ENCODE peak calls at places on chromosomes 7 and 10, in five cellular contexts. One of them, this sample, is unnamed.
A peak's percentile ranks its signal among the peaks of the same experiment; 100 is the strongest.

GRCh38 chr7:108455833-108456677 is at the start of gene NRCAM:
- DNase-seq in left lung: peak; percentile 44
- DNase-seq in HL-60: peak; percentile 35
- DNase-seq in AG04450: no peak
- DNase-seq in pancreas: peak; percentile 90
- DNase-seq in this sample: no peak

GRCh38 chr10:70348228-70348850 is 34.1 kb downstream of the LRRC20 start:
- DNase-seq in left lung: no peak
- DNase-seq in HL-60: peak; percentile 47
- DNase-seq in AG04450: no peak
- DNase-seq in pancreas: peak; percentile 69
- DNase-seq in this sample: no peak

GRCh38 chr7:111436608-111437007 is 125.7 kb downstream of the IMMP2L start:
- DNase-seq in left lung: no peak
- DNase-seq in HL-60: no peak
- DNase-seq in AG04450: no peak
- DNase-seq in pancreas: no peak
- DNase-seq in this sample: no peak

GRCh38 chr10:53422223-53422888 is 649.8 kb upstream of the MBL2 start:
- DNase-seq in left lung: no peak
- DNase-seq in HL-60: no peak
- DNase-seq in AG04450: no peak
- DNase-seq in pancreas: no peak
- DNase-seq in this sample: no peak

GRCh38 chr10:34732926-34733325 is 82.2 kb downstream of the PARD3 start:
- DNase-seq in left lung: no peak
- DNase-seq in HL-60: no peak
- DNase-seq in AG04450: no peak
- DNase-seq in pancreas: no peak
- DNase-seq in this sample: no peak

GRCh38 chr7:141053626-141054025 is 20.2 kb upstream of the TMEM178B start:
- DNase-seq in left lung: no peak
- DNase-seq in HL-60: no peak
- DNase-seq in AG04450: no peak
- DNase-seq in pancreas: no peak
- DNase-seq in this sample: no peak

GRCh38 chr10:29840516-29841276 is 205.9 kb upstream of the SVIL start:
- DNase-seq in left lung: no peak
- DNase-seq in HL-60: no peak
- DNase-seq in AG04450: no peak
- DNase-seq in pancreas: no peak
- DNase-seq in this sample: peak; percentile 74

GRCh38 chr7:42774436-42774835 is 137.4 kb downstream of the C7orf25 start:
- DNase-seq in left lung: no peak
- DNase-seq in HL-60: no peak
- DNase-seq in AG04450: no peak
- DNase-seq in pancreas: no peak
- DNase-seq in this sample: no peak

GRCh38 chr10:5234106-5234877 is 37.7 kb downstream of the AKR1C4 start:
- DNase-seq in left lung: peak; percentile 63
- DNase-seq in HL-60: peak; percentile 89
- DNase-seq in AG04450: peak; percentile 30
- DNase-seq in pancreas: no peak
- DNase-seq in this sample: peak; percentile 37

GRCh38 chr7:102220929-102221850 is 65.5 kb upstream of the SH2B2 start:
- DNase-seq in left lung: no peak
- DNase-seq in HL-60: no peak
- DNase-seq in AG04450: peak; percentile 26
- DNase-seq in pancreas: no peak
- DNase-seq in this sample: no peak

GRCh38 chr7:89170628-89171027 is 375.1 kb upstream of the TEX47 start:
- DNase-seq in left lung: no peak
- DNase-seq in HL-60: no peak
- DNase-seq in AG04450: no peak
- DNase-seq in pancreas: no peak
- DNase-seq in this sample: no peak

GRCh38 chr10:93235686-93236085 is 162.0 kb downstream of the CYP26A1 start:
- DNase-seq in left lung: no peak
- DNase-seq in HL-60: no peak
- DNase-seq in AG04450: no peak
- DNase-seq in pancreas: no peak
- DNase-seq in this sample: peak; percentile 83

DNA sequence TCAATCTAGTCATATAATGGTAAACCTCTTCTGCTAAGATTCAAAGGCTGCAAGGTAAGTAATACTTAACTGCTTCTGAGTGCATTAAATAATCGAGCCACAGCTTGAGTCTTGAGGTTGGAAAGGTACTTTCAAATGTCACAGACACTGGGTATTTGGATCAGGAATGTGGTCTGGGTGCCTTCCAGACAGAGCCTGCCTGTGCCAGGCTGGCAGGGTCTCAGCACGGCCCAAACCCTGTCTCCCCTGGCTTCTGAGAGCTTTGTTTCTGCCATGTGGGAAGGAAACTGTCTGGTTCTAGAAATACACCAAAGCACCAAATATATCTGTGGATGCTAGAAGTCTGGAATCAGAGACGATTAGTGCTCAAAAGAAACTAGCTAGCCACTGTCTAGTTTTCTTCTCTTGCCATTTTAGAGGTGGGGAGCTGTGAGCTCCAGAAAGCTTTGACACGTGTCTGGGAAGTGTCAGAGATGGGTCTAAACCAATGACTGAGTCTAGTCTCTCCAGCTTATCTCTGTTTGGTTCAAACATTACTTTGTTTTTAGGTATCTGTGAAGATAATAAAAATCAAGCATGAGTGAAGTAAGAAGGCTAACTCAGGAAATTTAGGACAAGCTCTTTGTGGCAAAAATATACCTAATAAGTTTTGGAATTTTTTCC is 162.8 kb downstream of the CYP26A1 start:
- DNase-seq in left lung: no peak
- DNase-seq in HL-60: no peak
- DNase-seq in AG04450: no peak
- DNase-seq in pancreas: no peak
- DNase-seq in this sample: no peak
- H3K27ac ChIP-seq in left lung: no peak overlapping the region
- H3K27ac ChIP-seq in HL-60: no peak overlapping the region
- H3K27ac ChIP-seq in AG04450: no peak overlapping the region
- H3K27ac ChIP-seq in pancreas: no peak overlapping the region
- H3K27ac ChIP-seq in this sample: no peak overlapping the region

GRCh38 chr7:76280408-76280807 is 22.1 kb upstream of the HSPB1 start:
- DNase-seq in left lung: no peak
- DNase-seq in HL-60: no peak
- DNase-seq in AG04450: no peak
- DNase-seq in pancreas: no peak
- DNase-seq in this sample: no peak
- H3K27me3 ChIP-seq in left lung: peaks cover 93% of the 10 kb centered on the region
- H3K27me3 ChIP-seq in HL-60: peaks cover 25% of the 10 kb centered on the region
- H3K27me3 ChIP-seq in AG04450: peaks cover 45% of the 10 kb centered on the region
- H3K27me3 ChIP-seq in pancreas: no peaks in the 10 kb centered on the region
- H3K27me3 ChIP-seq in this sample: no peaks in the 10 kb centered on the region

DNA sequence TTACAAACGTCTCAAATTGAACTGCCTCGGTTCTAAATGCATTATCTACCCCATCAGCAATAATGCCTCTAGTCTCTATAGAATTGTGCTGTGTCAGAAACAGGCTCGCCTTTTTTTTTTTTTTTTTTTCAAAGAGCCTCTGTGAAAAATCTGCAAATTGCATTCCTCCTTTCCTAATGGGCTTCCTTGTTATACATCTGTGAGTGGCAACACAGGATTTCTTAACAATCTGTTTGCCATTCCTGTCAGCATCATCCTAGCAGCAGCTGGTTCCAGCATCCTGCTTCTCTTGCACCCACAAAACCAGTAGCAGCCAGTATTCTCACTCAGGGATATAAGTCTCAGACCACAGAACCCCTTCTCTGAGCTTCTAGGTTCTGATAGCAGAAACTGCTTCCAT is 413.6 kb upstream of the SEMA3D start:
- DNase-seq in left lung: no peak
- DNase-seq in HL-60: no peak
- DNase-seq in AG04450: no peak
- DNase-seq in pancreas: no peak
- DNase-seq in this sample: no peak
- H3K27ac ChIP-seq in left lung: no peak overlapping the region
- H3K27ac ChIP-seq in HL-60: no peak overlapping the region
- H3K27ac ChIP-seq in AG04450: no peak overlapping the region
- H3K27ac ChIP-seq in pancreas: no peak overlapping the region
- H3K27ac ChIP-seq in this sample: no peak overlapping the region

GRCh38 chr10:43801137-43801536 is 152.5 kb upstream of the ZNF32 start:
- DNase-seq in left lung: no peak
- DNase-seq in HL-60: no peak
- DNase-seq in AG04450: no peak
- DNase-seq in pancreas: no peak
- DNase-seq in this sample: no peak

GRCh38 chr10:43806851-43807640 is 158.4 kb upstream of the ZNF32 start:
- DNase-seq in left lung: no peak
- DNase-seq in HL-60: no peak
- DNase-seq in AG04450: no peak
- DNase-seq in pancreas: no peak
- DNase-seq in this sample: no peak

GRCh38 chr10:43802988-43803696 is 154.5 kb upstream of the ZNF32 start:
- DNase-seq in left lung: no peak
- DNase-seq in HL-60: no peak
- DNase-seq in AG04450: no peak
- DNase-seq in pancreas: no peak
- DNase-seq in this sample: no peak

GRCh38 chr10:43808136-43808535 is 159.5 kb upstream of the ZNF32 start:
- DNase-seq in left lung: no peak
- DNase-seq in HL-60: no peak
- DNase-seq in AG04450: no peak
- DNase-seq in pancreas: no peak
- DNase-seq in this sample: no peak

GRCh38 chr10:43803816-43804215 is 155.1 kb upstream of the ZNF32 start:
- DNase-seq in left lung: no peak
- DNase-seq in HL-60: no peak
- DNase-seq in AG04450: no peak
- DNase-seq in pancreas: no peak
- DNase-seq in this sample: no peak
- H3K27me3 ChIP-seq in left lung: no peaks in the 10 kb centered on the region
- H3K27me3 ChIP-seq in HL-60: peaks cover 3% of the 10 kb centered on the region
- H3K27me3 ChIP-seq in AG04450: peaks cover 12% of the 10 kb centered on the region
- H3K27me3 ChIP-seq in pancreas: no peaks in the 10 kb centered on the region
- H3K27me3 ChIP-seq in this sample: no peaks in the 10 kb centered on the region

GRCh38 chr7:7851991-7852390 is 116.6 kb upstream of the GLCCI1 start:
- DNase-seq in left lung: no peak
- DNase-seq in HL-60: no peak
- DNase-seq in AG04450: no peak
- DNase-seq in pancreas: no peak
- DNase-seq in this sample: no peak
- H3K27ac ChIP-seq in left lung: no peak overlapping the region
- H3K27ac ChIP-seq in HL-60: no peak overlapping the region
- H3K27ac ChIP-seq in AG04450: no peak overlapping the region
- H3K27ac ChIP-seq in pancreas: no peak overlapping the region
- H3K27ac ChIP-seq in this sample: no peak overlapping the region

GRCh38 chr7:31307941-31308340 is 32.6 kb downstream of the NEUROD6 start:
- DNase-seq in left lung: no peak
- DNase-seq in HL-60: no peak
- DNase-seq in AG04450: no peak
- DNase-seq in pancreas: no peak
- DNase-seq in this sample: no peak
- H3K27me3 ChIP-seq in left lung: no peaks in the 10 kb centered on the region
- H3K27me3 ChIP-seq in HL-60: peaks cover 8% of the 10 kb centered on the region
- H3K27me3 ChIP-seq in AG04450: no peaks in the 10 kb centered on the region
- H3K27me3 ChIP-seq in pancreas: no peaks in the 10 kb centered on the region
- H3K27me3 ChIP-seq in this sample: no peaks in the 10 kb centered on the region

DNA sequence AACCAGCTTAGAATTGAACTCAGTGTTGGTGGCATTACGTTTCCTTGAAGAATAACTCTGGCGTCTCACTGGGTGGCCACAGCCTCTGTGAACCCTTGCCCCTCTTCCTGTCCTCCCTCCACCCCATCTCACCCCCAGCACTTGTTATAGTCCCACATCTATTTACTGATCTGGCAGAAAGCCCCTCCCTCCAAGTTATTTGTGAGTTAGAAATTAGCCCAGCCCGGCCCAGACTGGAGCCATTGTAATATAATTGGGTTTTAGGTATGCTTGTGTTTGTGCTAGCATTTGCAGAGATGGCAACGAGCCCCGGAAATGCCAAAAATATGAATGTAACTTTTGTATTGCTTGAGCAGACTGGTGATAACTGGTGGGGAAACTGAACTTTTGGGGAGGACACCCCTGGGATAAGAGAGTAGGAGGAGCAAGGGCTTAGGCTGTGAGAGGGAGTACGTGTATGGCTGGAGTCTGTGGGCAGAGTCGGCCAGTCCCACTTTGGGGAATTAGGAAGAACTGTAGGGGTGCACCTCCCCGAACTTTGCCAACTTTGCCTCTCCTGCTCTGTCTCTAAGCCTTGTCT is 19.4 kb upstream of the TRIM8 start:
- DNase-seq in left lung: peak; percentile 15
- DNase-seq in HL-60: no peak
- DNase-seq in AG04450: no peak
- DNase-seq in pancreas: peak; percentile 32
- DNase-seq in this sample: no peak
- H3K27ac ChIP-seq in left lung: no peak overlapping the region
- H3K27ac ChIP-seq in HL-60: no peak overlapping the region
- H3K27ac ChIP-seq in AG04450: no peak overlapping the region
- H3K27ac ChIP-seq in pancreas: peak overlapping the region; percentile 30
- H3K27ac ChIP-seq in this sample: no peak overlapping the region

GRCh38 chr7:33893377-33893776 is 12.0 kb upstream of the BMPER start:
- DNase-seq in left lung: peak; percentile 63
- DNase-seq in HL-60: no peak
- DNase-seq in AG04450: no peak
- DNase-seq in pancreas: no peak
- DNase-seq in this sample: no peak

GRCh38 chr7:33895025-33895804 is 10.1 kb upstream of the BMPER start:
- DNase-seq in left lung: peak; percentile 82
- DNase-seq in HL-60: peak; percentile 71
- DNase-seq in AG04450: no peak
- DNase-seq in pancreas: peak; percentile 95
- DNase-seq in this sample: peak; percentile 87

GRCh38 chr7:33888206-33888605 is 17.1 kb upstream of the BMPER start:
- DNase-seq in left lung: no peak
- DNase-seq in HL-60: no peak
- DNase-seq in AG04450: no peak
- DNase-seq in pancreas: no peak
- DNase-seq in this sample: no peak

GRCh38 chr7:33887576-33887975 is 17.8 kb upstream of the BMPER start:
- DNase-seq in left lung: no peak
- DNase-seq in HL-60: no peak
- DNase-seq in AG04450: no peak
- DNase-seq in pancreas: no peak
- DNase-seq in this sample: no peak

DNA sequence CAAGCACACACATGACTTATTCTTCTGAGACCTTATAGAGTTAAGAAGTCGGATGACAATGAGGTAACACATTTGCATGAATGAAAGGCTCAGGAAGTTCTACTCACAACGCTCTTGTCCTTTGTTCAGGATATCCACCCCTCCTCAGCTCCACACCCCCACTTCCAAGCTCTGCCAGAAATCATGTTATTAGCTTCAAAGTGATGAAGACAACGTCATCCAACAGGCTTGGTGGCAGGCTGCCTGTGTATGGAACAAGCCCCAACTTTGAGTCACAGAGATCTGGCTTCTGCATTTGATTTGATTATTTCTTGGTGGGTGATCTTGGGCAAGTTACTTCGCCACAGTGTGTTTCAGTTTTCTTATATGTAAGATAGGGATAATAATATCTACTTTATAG is 12.4 kb upstream of the BMPER start:
- DNase-seq in left lung: no peak
- DNase-seq in HL-60: no peak
- DNase-seq in AG04450: no peak
- DNase-seq in pancreas: no peak
- DNase-seq in this sample: no peak
- H3K27me3 ChIP-seq in left lung: no peaks in the 10 kb centered on the region
- H3K27me3 ChIP-seq in HL-60: peaks cover 9% of the 10 kb centered on the region
- H3K27me3 ChIP-seq in AG04450: peaks cover 12% of the 10 kb centered on the region
- H3K27me3 ChIP-seq in pancreas: no peaks in the 10 kb centered on the region
- H3K27me3 ChIP-seq in this sample: no peaks in the 10 kb centered on the region